ENCODE peak calls at places on chromosomes 16 and 17, in four cellular contexts. H is aorta; A is GM12878; T is effector memory CD4-positive, alpha-beta T cell. O is an unnamed sample.

GRCh38 chr17:49359990-49360795 is 1.9 kb downstream of the ZNF652 start:
- DNase-seq in H (no peak), A (no peak), T (no peak), O (no peak)

GRCh38 chr17:68297168-68297567 is 5.9 kb downstream of the ARSG start:
- DNase-seq in H (no peak), A (no peak), T (no peak), O (peak)

GRCh38 chr17:51725185-51725584 is 433.3 kb downstream of the CA10 start:
- DNase-seq in H (no peak), A (no peak), T (no peak), O (no peak)

GRCh38 chr17:41522301-41523224 is 3.9 kb upstream of the KRT15 start:
- DNase-seq in H (no peak), A (no peak), T (no peak), O (no peak)

GRCh38 chr17:76700627-76701470 is 9.9 kb downstream of the MXRA7 start:
- DNase-seq in H (peak), A (no peak), T (no peak), O (peak)

GRCh38 chr17:79919862-79920720 is 80.9 kb upstream of the CBX4 start:
- DNase-seq in H (peak), A (no peak), T (no peak), O (no peak)

GRCh38 chr17:48351916-48352332 is 78.1 kb downstream of the SKAP1 start:
- DNase-seq in H (no peak), A (no peak), T (no peak), O (no peak)

GRCh38 chr16:23155445-23156049 is 6.3 kb upstream of the USP31 start:
- DNase-seq in H (no peak), A (no peak), T (no peak), O (no peak)

GRCh38 chr17:74453665-74454196 is 12.7 kb upstream of the CD300A start:
- DNase-seq in H (no peak), A (no peak), T (peak), O (no peak)

GRCh38 chr16:47732806-47733150 is 271.6 kb downstream of the PHKB start:
- DNase-seq in H (no peak), A (no peak), T (no peak), O (no peak)

GRCh38 chr17:62085511-62086408 is 20.7 kb upstream of the MED13 start:
- DNase-seq in H (no peak), A (no peak), T (no peak), O (no peak)

GRCh38 chr16:88713568-88714419 is 7.5 kb downstream of the CTU2 start:
- DNase-seq in H (no peak), A (no peak), T (no peak), O (no peak)

GRCh38 chr17:73141411-73141810 is 23.4 kb upstream of the SSTR2 start:
- DNase-seq in H (no peak), A (no peak), T (no peak), O (no peak)

GRCh38 chr17:10171581-10171981 is 26.8 kb downstream of the GAS7 start:
- DNase-seq in H (no peak), A (no peak), T (no peak), O (no peak)
- H3K27ac ChIP-seq in H (no peak), A (no peak), T (no peak), O (no peak)

DNA sequence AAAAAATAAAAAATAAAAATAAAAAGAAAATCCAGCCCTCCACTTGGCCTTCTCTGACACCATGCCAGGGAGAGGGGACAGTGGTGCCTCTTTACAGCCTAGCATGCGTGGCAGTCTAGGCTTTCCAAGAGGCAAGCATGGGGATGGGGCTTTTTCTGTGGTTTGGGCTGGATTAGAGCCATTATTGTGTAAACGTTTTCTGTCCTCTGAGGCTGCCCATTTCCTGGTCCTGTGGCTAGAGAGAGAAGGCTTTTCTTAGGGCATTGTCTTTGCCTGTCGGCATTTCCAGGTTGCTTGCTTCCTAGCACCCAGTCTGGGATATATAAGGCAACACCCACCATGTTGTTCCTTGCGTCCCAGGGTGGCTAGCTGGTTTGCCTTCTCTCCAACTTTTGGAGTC is 2.7 kb upstream of the DHRS7B start:
- DNase-seq in H (no peak), A (no peak), T (no peak), O (no peak)
- H3K27ac ChIP-seq in H (no peak), A (no peak), T (no peak), O (no peak)

GRCh38 chr16:84349852-84350565 is 18.3 kb upstream of the ATP2C2 start:
- DNase-seq in H (no peak), A (no peak), T (no peak), O (no peak)
- H3K27ac ChIP-seq in H (no peak), A (no peak), T (no peak), O (no peak)

GRCh38 chr17:56482229-56482628 is 111.3 kb upstream of the NOG start:
- DNase-seq in H (no peak), A (no peak), T (no peak), O (no peak)
- H3K27ac ChIP-seq in H (no peak), A (no peak), T (no peak), O (no peak)

GRCh38 chr16:87448866-87449265 is 44.0 kb downstream of the ZCCHC14 start:
- DNase-seq in H (no peak), A (no peak), T (no peak), O (no peak)
- H3K27ac ChIP-seq in H (no peak), A (no peak), T (no peak), O (no peak)

GRCh38 chr16:71732587-71732986 is 8.1 kb upstream of the PHLPP2 start:
- DNase-seq in H (no peak), A (no peak), T (no peak), O (no peak)

GRCh38 chr16:71737501-71737900 is 13.0 kb upstream of the PHLPP2 start:
- DNase-seq in H (no peak), A (no peak), T (no peak), O (no peak)

GRCh38 chr16:71738820-71739219 is 14.3 kb upstream of the PHLPP2 start:
- DNase-seq in H (no peak), A (no peak), T (no peak), O (no peak)

DNA sequence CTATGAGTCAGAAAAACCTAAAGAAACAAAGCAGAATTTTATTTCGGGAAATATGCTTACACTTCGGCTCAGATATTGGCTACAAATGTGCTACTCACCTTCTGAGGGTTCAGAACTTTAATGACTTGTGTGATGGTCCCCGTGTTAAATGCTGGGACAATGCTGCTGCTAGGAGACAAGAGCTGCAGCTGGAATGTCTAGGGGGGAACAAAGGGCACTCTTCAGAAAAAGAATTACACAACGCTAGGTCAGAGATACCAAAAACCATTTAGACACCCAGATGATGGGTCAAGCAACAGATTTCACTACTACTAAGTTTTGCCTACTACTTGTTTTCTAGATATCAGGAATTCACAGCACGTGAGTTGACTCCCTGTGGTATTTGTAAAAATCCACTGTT is 10.0 kb upstream of the PHLPP2 start:
- DNase-seq in H (no peak), A (no peak), T (no peak), O (no peak)
- H3K27ac ChIP-seq in H (no peak), A (no peak), T (no peak), O (no peak)

GRCh38 chr17:38435795-38436194 is 7.5 kb downstream of the ARHGAP23 start:
- DNase-seq in H (no peak), A (no peak), T (no peak), O (no peak)
- H3K27ac ChIP-seq in H (no peak), A (no peak), T (no peak), O (no peak)

GRCh38 chr17:59490259-59490658 is 75.2 kb upstream of the DHX40 start:
- DNase-seq in H (no peak), A (no peak), T (no peak), O (no peak)
- H3K27ac ChIP-seq in H (peak), A (no peak), T (no peak), O (no peak)

GRCh38 chr17:27608330-27609230 is 22.4 kb upstream of the LGALS9 start:
- DNase-seq in H (peak), A (no peak), T (no peak), O (no peak)
- H3K27ac ChIP-seq in H (no peak), A (no peak), T (no peak), O (no peak)

DNA sequence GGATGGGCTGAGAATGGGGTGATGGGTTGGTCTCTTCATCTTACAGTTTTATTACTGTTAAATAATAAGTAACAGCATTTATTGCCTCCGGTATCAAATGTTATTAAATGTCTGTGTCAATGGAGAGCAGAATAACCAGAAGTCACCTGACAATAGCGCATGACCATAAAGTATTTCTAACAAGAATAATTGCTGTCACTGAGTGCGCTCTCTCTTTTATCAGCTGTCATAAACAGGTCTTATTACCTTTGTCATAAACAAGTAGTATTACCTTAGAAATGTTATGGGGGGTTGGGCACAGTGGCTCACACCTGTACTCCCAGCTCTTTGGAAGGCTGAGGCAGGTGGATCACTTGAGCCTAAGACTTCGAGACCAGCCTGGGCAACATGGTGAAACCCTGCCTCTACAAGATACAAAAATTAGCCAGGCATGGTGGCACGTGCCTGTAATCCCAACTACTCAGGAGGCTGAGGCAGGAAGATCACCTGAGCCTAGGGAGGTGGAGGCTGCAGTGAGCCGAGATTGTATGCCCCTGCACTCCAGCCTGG is 120.6 kb downstream of the MAP2K6 start:
- DNase-seq in H (no peak), A (no peak), T (no peak), O (no peak)
- H3K27ac ChIP-seq in H (no peak), A (no peak), T (no peak), O (no peak)